ENCODE peak calls at places on chromosomes 13 and 19, in eight cellular contexts. W is osteocyte, Z is Peyer's patch, H is GM23338, I is left ventricle myocardium inferior, P is AG10803, E is heart left ventricle, K is upper lobe of left lung. G is an unnamed sample.

GRCh38 chr19:44284968-44285367 is 19.9 kb downstream of the ZNF235 start:
- DNase-seq in K (no peak), I (no peak), E (no peak), W (no peak), Z (no peak), P (no peak), H (no peak), G (no peak)

GRCh38 chr19:43574424-43575155 is 737 bp downstream of the XRCC1 start:
- DNase-seq in W (no peak), H (no peak), Z (no peak), I (no peak), E (no peak), K (no peak), P (no peak), G (no peak)

GRCh38 chr13:39419866-39420265 is 183.1 kb downstream of the LHFPL6 start:
- DNase-seq in W (no peak), E (no peak), P (no peak), K (no peak), I (no peak), H (no peak), Z (no peak), G (no peak)

GRCh38 chr19:15318241-15318691 is 14.1 kb downstream of the BRD4 start:
- DNase-seq in W (no peak), Z (no peak), I (no peak), E (no peak), H (no peak), P (no peak), K (peak; percentile 56), G (no peak)

GRCh38 chr19:55220525-55220924 is 8.0 kb downstream of the TMEM86B start:
- DNase-seq in W (no peak), E (no peak), K (no peak), P (no peak), Z (no peak), I (no peak), H (peak; percentile 87), G (no peak)

GRCh38 chr13:20814224-20814910 is 40.6 kb upstream of the EEF1AKMT1 start:
- DNase-seq in H (no peak), P (peak; percentile 93), W (no peak), I (peak; percentile 81), E (peak; percentile 86), Z (peak; percentile 66), K (peak; percentile 90), G (no peak)

GRCh38 chr13:43757266-43757665 is 29.5 kb downstream of the ENOX1 start:
- DNase-seq in Z (no peak), P (no peak), E (no peak), W (no peak), K (no peak), H (no peak), I (no peak), G (no peak)

GRCh38 chr19:13164370-13165090 is 14.3 kb downstream of the IER2 start:
- DNase-seq in I (peak; percentile 77), W (no peak), H (peak; percentile 99), Z (peak; percentile 74), K (no peak), P (peak; percentile 24), E (peak; percentile 86), G (peak; percentile 85)

GRCh38 chr19:13962738-13963602 is 10.7 kb downstream of the DCAF15 start:
- DNase-seq in I (no peak), P (no peak), Z (no peak), H (peak; percentile 73), E (no peak), K (no peak), W (peak; percentile 83), G (no peak)

GRCh38 chr19:38650911-38651584 is 3.6 kb downstream of the ACTN4 start:
- DNase-seq in P (peak; percentile 95), W (no peak), I (no peak), H (no peak), E (no peak), Z (no peak), K (peak; percentile 70), G (no peak)

GRCh38 chr13:105272660-105273631 is 1262.5 kb downstream of the EFNB2 start:
- DNase-seq in W (no peak), I (no peak), K (no peak), H (no peak), P (no peak), E (no peak), Z (no peak), G (no peak)

GRCh38 chr19:49940482-49940791 is 11.1 kb upstream of the NUP62 start:
- DNase-seq in E (no peak), H (no peak), W (no peak), K (no peak), P (no peak), I (no peak), Z (no peak), G (no peak)

GRCh38 chr19:13781547-13781946 is 7.3 kb downstream of the C19orf53 start:
- DNase-seq in P (peak; percentile 89), I (peak; percentile 72), H (peak; percentile 91), K (peak; percentile 75), E (peak; percentile 78), W (no peak), Z (no peak), G (no peak)

GRCh38 chr19:5093297-5093858 is 124.5 kb downstream of the KDM4B start:
- DNase-seq in W (no peak), E (no peak), K (no peak), H (no peak), P (no peak), I (peak; percentile 52), Z (no peak), G (no peak)

GRCh38 chr19:788821-789472 is 8.3 kb upstream of the PTBP1 start:
- DNase-seq in E (no peak), K (no peak), W (no peak), I (no peak), P (peak; percentile 54), Z (no peak), H (peak; percentile 60), G (peak; percentile 70)

GRCh38 chr13:92463134-92463533 is 763.5 kb upstream of the GPC6 start:
- DNase-seq in Z (no peak), P (no peak), I (no peak), W (no peak), E (no peak), K (no peak), H (no peak), G (no peak)

GRCh38 chr19:19672816-19673215 is 4.2 kb downstream of the ZNF101 start:
- DNase-seq in K (no peak), W (no peak), Z (no peak), H (no peak), E (no peak), P (no peak), I (no peak), G (no peak)

GRCh38 chr13:101660711-101661110 is 208.2 kb downstream of the ITGBL1 start:
- DNase-seq in I (no peak), E (no peak), H (no peak), K (no peak), Z (no peak), W (no peak), P (peak; percentile 31), G (no peak)

GRCh38 chr13:32262619-32263018 is 52.5 kb downstream of the ZAR1L start:
- DNase-seq in I (no peak), Z (no peak), H (no peak), P (no peak), K (no peak), W (no peak), E (no peak), G (no peak)

DNA sequence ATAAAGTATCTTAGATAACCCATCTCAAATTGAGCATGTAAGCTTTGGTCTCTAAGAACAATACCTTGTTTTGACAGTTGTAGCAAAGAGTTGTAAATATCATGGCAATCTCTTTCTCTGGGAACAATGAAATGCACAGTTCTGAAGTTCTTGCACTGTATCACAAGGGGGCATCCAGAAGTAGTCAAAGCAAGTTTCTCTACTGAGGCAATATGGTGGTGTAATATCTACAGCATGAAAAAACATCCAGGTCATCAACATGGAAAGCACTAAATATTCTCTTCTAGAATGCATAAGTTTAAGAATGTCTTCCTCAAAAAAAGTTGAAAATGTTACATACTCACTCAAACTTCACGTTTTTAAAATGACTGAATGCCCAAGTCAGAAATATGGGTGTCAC is 19.6 kb downstream of the MTMR6 start:
- DNase-seq in K (no peak), P (peak; percentile 12), E (no peak), I (no peak), Z (no peak), W (no peak), H (no peak), G (no peak)
- TF ChIP-seq CTCF in K (peak; percentile 11), P (peak; percentile 39), E (no peak), I (peak; percentile 21), Z (peak; percentile 4), W (peak; percentile 27), H (no peak), G (peak; percentile 50)

GRCh38 chr19:3852177-3852511 is 16.7 kb downstream of the ZFR2 start:
- DNase-seq in I (no peak), W (no peak), E (no peak), Z (no peak), P (no peak), H (no peak), K (no peak), G (no peak)

GRCh38 chr19:3855321-3855720 is 13.5 kb downstream of the ZFR2 start:
- DNase-seq in W (no peak), K (no peak), H (no peak), P (no peak), I (no peak), Z (peak; percentile 76), E (no peak), G (no peak)

GRCh38 chr19:3851254-3852176 is 17.3 kb downstream of the ZFR2 start:
- DNase-seq in K (no peak), E (no peak), P (no peak), I (no peak), H (no peak), W (no peak), Z (no peak), G (no peak)

GRCh38 chr19:3850320-3850972 is 18.4 kb downstream of the ZFR2 start:
- DNase-seq in Z (no peak), H (no peak), K (no peak), W (no peak), E (no peak), P (no peak), I (no peak), G (no peak)

GRCh38 chr19:3852614-3853254 is 16.1 kb downstream of the ZFR2 start:
- DNase-seq in K (no peak), E (no peak), P (peak; percentile 56), Z (peak; percentile 63), W (no peak), I (no peak), H (no peak), G (no peak)
- TF ChIP-seq CTCF in K (no peak), E (peak; percentile 6), P (peak; percentile 12), Z (peak; percentile 23), W (peak; percentile 43), I (peak; percentile 50), H (peak; percentile 28), G (peak; percentile 47)

GRCh38 chr19:16714702-16715294 is 4.8 kb upstream of the NWD1 start:
- DNase-seq in I (peak; percentile 22), H (peak; percentile 76), Z (peak; percentile 57), W (no peak), E (peak; percentile 68), K (peak; percentile 56), P (peak; percentile 19), G (no peak)
- TF ChIP-seq CTCF in I (peak; percentile 70), H (peak; percentile 98), Z (peak; percentile 79), W (peak; percentile 72), E (peak; percentile 61), K (peak; percentile 71), P (peak; percentile 82), G (peak; percentile 95)

DNA sequence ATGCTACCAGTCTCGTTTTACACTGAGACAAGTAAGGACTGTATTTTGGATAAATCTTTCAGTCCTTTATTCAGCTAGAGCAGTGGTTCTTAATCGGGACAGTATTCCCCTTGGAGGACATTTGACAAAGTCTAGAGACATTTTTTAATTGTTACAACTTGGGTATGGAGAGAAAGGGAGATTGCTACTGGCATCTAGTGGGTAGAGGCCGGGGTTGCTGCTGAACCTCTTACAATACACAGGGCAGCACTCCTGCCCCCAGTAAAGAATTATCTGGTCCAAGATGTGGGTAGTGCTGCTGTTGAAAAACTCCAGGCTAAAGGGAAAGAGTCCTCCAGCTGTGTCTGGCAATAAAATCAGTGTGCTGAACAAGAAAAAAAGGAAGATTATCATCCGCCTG is 334.8 kb downstream of the SLC7A1 start:
- DNase-seq in H (peak; percentile 24), W (no peak), I (no peak), P (no peak), Z (no peak), K (no peak), E (no peak), G (no peak)
- TF ChIP-seq CTCF in H (peak; percentile 36), W (no peak), I (peak; percentile 57), P (no peak), Z (no peak), K (no peak), E (peak; percentile 46), G (peak; percentile 35)

G was measured in type B pancreatic cell.